ENCODE peak calls at places on chromosomes 12 and 14, in five cellular contexts. Z is heart right ventricle; I is dorsolateral prefrontal cortex; C is CD4-positive, alpha-beta T cell; P is pancreas. O is an unnamed sample.

GRCh38 chr14:35337074-35337556 is 44.9 kb downstream of the PSMA6 start:
- DNase-seq in Z (no peak), C (no peak), P (no peak), I (no peak), O (no peak)

GRCh38 chr12:46507766-46508165 is 135.2 kb upstream of the SLC38A2 start:
- DNase-seq in P (no peak), Z (no peak), I (no peak), C (no peak), O (no peak)

GRCh38 chr12:80860206-80860605 is 77.5 kb downstream of the LIN7A start:
- DNase-seq in Z (no peak), C (no peak), P (no peak), I (no peak), O (peak; percentile 41)

GRCh38 chr14:94509356-94509755 is at the start of gene SERPINA12:
- DNase-seq in I (no peak), Z (no peak), P (no peak), C (no peak), O (no peak)

GRCh38 chr14:104917992-104918391 is 6.7 kb upstream of the PLD4 start:
- DNase-seq in Z (no peak), I (no peak), P (no peak), C (no peak), O (no peak)

GRCh38 chr14:101737414-101738367 is 23.8 kb upstream of the PPP2R5C start:
- DNase-seq in I (no peak), C (peak; percentile 17), P (no peak), Z (no peak), O (no peak)

GRCh38 chr14:93017898-93018297 is 94.9 kb downstream of the CHGA start:
- DNase-seq in C (no peak), I (no peak), Z (no peak), P (no peak), O (no peak)

GRCh38 chr12:57887631-57888406 is 41.3 kb upstream of the CTDSP2 start:
- DNase-seq in I (no peak), P (no peak), Z (no peak), C (no peak), O (peak; percentile 89)

GRCh38 chr14:74242055-74243042 is 3.1 kb downstream of the VSX2 start:
- DNase-seq in I (no peak), P (no peak), C (no peak), Z (no peak), O (no peak)

GRCh38 chr14:91282954-91283645 is 38.6 kb upstream of the GPR68 start:
- DNase-seq in I (no peak), C (no peak), P (no peak), Z (no peak), O (no peak)

GRCh38 chr12:108430926-108431325 is 84.2 kb upstream of the FICD start:
- DNase-seq in I (no peak), C (no peak), P (no peak), Z (no peak), O (no peak)
- H3K27me3 ChIP-seq in I (no peaks in the 10 kb centered on the region), C (no peaks in the 10 kb centered on the region), P (no peaks in the 10 kb centered on the region), Z (no peaks in the 10 kb centered on the region), O (peaks cover 25% of the 10 kb centered on the region)

GRCh38 chr12:34393086-34393820 is 371.0 kb downstream of the ALG10 start:
- DNase-seq in Z (peak; percentile 3), P (no peak), I (peak; percentile 2), C (no peak), O (no peak)
- H3K27me3 ChIP-seq in Z (peaks cover 7% of the 10 kb centered on the region), P (no peaks in the 10 kb centered on the region), I (peaks cover 19% of the 10 kb centered on the region), C (no peaks in the 10 kb centered on the region), O (no peaks in the 10 kb centered on the region)

GRCh38 chr12:114656906-114657596 is 26.9 kb downstream of the TBX3 start:
- DNase-seq in Z (no peak), P (no peak), C (no peak), I (no peak), O (no peak)

GRCh38 chr12:114659084-114659483 is 24.9 kb downstream of the TBX3 start:
- DNase-seq in Z (no peak), P (no peak), I (no peak), C (no peak), O (no peak)

GRCh38 chr12:114655934-114656697 is 27.9 kb downstream of the TBX3 start:
- DNase-seq in C (no peak), P (no peak), I (no peak), Z (no peak), O (no peak)

GRCh38 chr12:114657597-114657920 is 26.4 kb downstream of the TBX3 start:
- DNase-seq in P (no peak), I (no peak), C (no peak), Z (no peak), O (no peak)

DNA sequence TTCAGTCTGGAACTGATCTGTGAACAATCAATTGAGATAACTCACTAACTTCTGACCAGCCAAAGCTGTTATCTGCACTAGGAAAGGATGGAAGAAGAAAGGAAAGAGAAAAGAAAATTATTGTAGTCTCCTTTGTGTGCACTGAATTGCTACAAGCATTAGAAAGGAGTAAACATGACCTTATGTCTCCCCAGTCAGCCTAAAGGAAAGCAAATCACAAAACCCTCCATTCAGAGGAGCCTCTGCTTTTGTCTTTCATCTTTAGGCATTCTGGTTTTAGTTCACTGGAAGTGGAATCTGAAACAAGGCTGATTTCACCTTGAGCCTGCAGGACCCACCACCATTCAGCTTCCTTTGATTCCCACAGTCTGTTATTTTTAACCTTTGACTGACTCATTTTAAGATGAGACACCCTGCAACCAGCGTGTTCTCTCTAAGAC is 26.0 kb downstream of the TBX3 start:
- DNase-seq in Z (no peak), P (no peak), I (no peak), C (no peak), O (no peak)
- H3K27me3 ChIP-seq in Z (peaks cover 54% of the 10 kb centered on the region), P (no peaks in the 10 kb centered on the region), I (peaks cover 11% of the 10 kb centered on the region), C (peaks cover 4% of the 10 kb centered on the region), O (peaks cover 7% of the 10 kb centered on the region)

GRCh38 chr12:49089831-49090773 is 4.5 kb downstream of the DHH start:
- DNase-seq in I (peak; percentile 49), P (no peak), C (no peak), Z (peak; percentile 40), O (peak; percentile 65)

GRCh38 chr12:49092816-49093406 is 1.7 kb downstream of the DHH start:
- DNase-seq in P (no peak), I (no peak), Z (no peak), C (no peak), O (no peak)

GRCh38 chr12:49091056-49091835 is 3.4 kb downstream of the DHH start:
- DNase-seq in I (no peak), P (no peak), C (no peak), Z (no peak), O (no peak)

GRCh38 chr12:49092086-49092815 is 2.4 kb downstream of the DHH start:
- DNase-seq in Z (peak; percentile 39), P (no peak), I (peak; percentile 48), C (peak; percentile 51), O (peak; percentile 49)

DNA sequence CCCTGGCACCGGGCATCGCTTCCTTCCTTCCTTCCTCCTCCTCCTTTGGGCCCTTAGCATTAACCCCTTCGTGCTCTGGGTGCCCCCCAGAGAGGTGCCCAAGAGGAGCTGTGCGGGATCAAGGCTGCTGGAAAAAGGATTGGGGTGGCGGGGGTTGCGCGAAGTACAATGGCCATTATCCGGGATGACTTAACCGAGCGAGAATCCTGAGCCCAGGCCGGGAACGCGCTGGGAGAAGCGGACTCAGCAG is 2.8 kb downstream of the DHH start:
- DNase-seq in C (no peak), Z (no peak), P (no peak), I (no peak), O (no peak)
- H3K27me3 ChIP-seq in C (peaks cover 67% of the 10 kb centered on the region), Z (peaks cover 61% of the 10 kb centered on the region), P (peaks cover 5% of the 10 kb centered on the region), I (peaks cover 2% of the 10 kb centered on the region), O (peaks cover 55% of the 10 kb centered on the region)

DNA sequence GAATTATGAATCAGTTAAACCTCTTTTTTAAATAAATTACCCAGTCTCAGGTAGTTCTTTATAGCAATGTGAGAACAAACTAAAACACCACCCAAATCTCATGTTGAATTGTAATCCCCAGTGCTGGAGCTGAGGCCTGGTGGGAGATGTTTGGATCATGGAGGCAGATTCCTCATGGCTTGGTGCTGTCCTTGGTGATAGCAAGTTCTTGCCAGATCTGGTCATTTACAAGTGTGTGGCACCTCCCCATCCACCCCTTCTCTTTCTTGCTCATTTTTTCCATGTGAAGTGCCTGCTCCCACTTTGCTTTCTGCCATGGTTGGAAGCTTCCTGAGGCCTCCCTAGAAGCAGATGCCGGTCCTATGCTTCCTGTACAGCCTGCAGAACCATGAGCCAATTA is 102.1 kb upstream of the ANO4 start:
- DNase-seq in C (no peak), Z (no peak), I (no peak), P (no peak), O (no peak)
- H3K27me3 ChIP-seq in C (no peaks in the 10 kb centered on the region), Z (no peaks in the 10 kb centered on the region), I (no peaks in the 10 kb centered on the region), P (no peaks in the 10 kb centered on the region), O (no peaks in the 10 kb centered on the region)

GRCh38 chr12:49956663-49957569 is 4.8 kb upstream of the AQP5 start:
- DNase-seq in I (no peak), P (no peak), Z (no peak), C (no peak), O (no peak)
- H3K27me3 ChIP-seq in I (peaks cover 4% of the 10 kb centered on the region), P (no peaks in the 10 kb centered on the region), Z (peaks cover 58% of the 10 kb centered on the region), C (peaks cover 83% of the 10 kb centered on the region), O (peaks cover 72% of the 10 kb centered on the region)

GRCh38 chr12:113469224-113469652 is 2.4 kb downstream of the LHX5 start:
- DNase-seq in C (no peak), I (no peak), Z (no peak), P (no peak), O (no peak)

GRCh38 chr12:113471619-113472171 is at the start of gene LHX5:
- DNase-seq in P (no peak), C (no peak), Z (no peak), I (no peak), O (no peak)

GRCh38 chr12:113468365-113469223 is 3.1 kb downstream of the LHX5 start:
- DNase-seq in C (no peak), Z (no peak), P (no peak), I (no peak), O (no peak)

GRCh38 chr12:113470871-113471618 is 626 bp downstream of the LHX5 start:
- DNase-seq in Z (no peak), I (no peak), P (no peak), C (no peak), O (no peak)

GRCh38 chr12:113469893-113470743 is 1.6 kb downstream of the LHX5 start:
- DNase-seq in P (no peak), I (no peak), Z (no peak), C (no peak), O (no peak)
- H3K27me3 ChIP-seq in P (peaks cover 26% of the 10 kb centered on the region), I (peaks cover 100% of the 10 kb centered on the region), Z (peaks cover 100% of the 10 kb centered on the region), C (peaks cover 100% of the 10 kb centered on the region), O (peaks cover 90% of the 10 kb centered on the region)

O was measured in adipocyte.